ENCODE peak calls at places on chromosomes 7 and 10, in nine cellular contexts. E, I, B, T, N, L, W, Z and Q are unnamed samples.

GRCh38 chr10:52950578-52950977 is 178.0 kb upstream of the MBL2 start:
- DNase-seq in E (no peak), I (no peak), B (no peak), T (no peak), N (no peak), L (no peak), W (no peak), Z (no peak), Q (peak; percentile 12)

GRCh38 chr7:5237286-5237685 is 45.5 kb upstream of the SLC29A4 start:
- DNase-seq in E (no peak), I (peak; percentile 72), B (no peak), T (no peak), N (no peak), L (no peak), W (no peak), Z (no peak), Q (peak; percentile 82)

GRCh38 chr7:30452278-30452930 is 26.2 kb downstream of the NOD1 start:
- DNase-seq in E (no peak), I (no peak), B (no peak), T (no peak), N (no peak), L (no peak), W (no peak), Z (no peak), Q (no peak)

GRCh38 chr10:132037676-132037975 is 28.1 kb upstream of the JAKMIP3 start:
- DNase-seq in E (no peak), I (no peak), B (no peak), T (no peak), N (no peak), L (no peak), W (no peak), Z (no peak), Q (no peak)

GRCh38 chr10:16183989-16184643 is 252.7 kb upstream of the PTER start:
- DNase-seq in E (no peak), I (no peak), B (no peak), T (no peak), N (no peak), L (no peak), W (no peak), Z (no peak), Q (no peak)

GRCh38 chr7:34057136-34057535 is 151.8 kb downstream of the BMPER start:
- DNase-seq in E (no peak), I (no peak), B (no peak), T (no peak), N (no peak), L (no peak), W (no peak), Z (no peak), Q (no peak)

GRCh38 chr7:74027683-74028320 is at the start of gene ELN:
- DNase-seq in E (no peak), I (no peak), B (no peak), T (no peak), N (no peak), L (no peak), W (no peak), Z (no peak), Q (no peak)

GRCh38 chr7:122546496-122546895 is 152.4 kb downstream of the RNF133 start:
- DNase-seq in E (no peak), I (no peak), B (no peak), T (no peak), N (no peak), L (no peak), W (no peak), Z (no peak), Q (no peak)

GRCh38 chr10:17655567-17656146 is 11.7 kb downstream of the STAM start:
- DNase-seq in E (no peak), I (no peak), B (peak; percentile 50), T (no peak), N (peak; percentile 61), L (no peak), W (no peak), Z (peak; percentile 60), Q (no peak)